ENCODE peak calls at places on chromosome 21, in seven cellular contexts. K is hepatocyte, G is MM.1S, U is HCT116, D is GM23248, P is IMR-90, L is K562. Y is an unnamed sample. For H4K20me1, the result is how much of the 10 kb centered on the place peaks cover.

GRCh38 chr21:22120616-22121266 is 1122.5 kb downstream of the NCAM2 start:
- DNase-seq in G (no peak), D (peak), P (no peak), U (no peak), L (no peak), K (peak), Y (peak)

GRCh38 chr21:26965567-26966359 is 1.1 kb downstream of the ADAMTS5 start:
- DNase-seq in D (peak), U (no peak), G (no peak), K (peak), P (peak), L (no peak), Y (no peak)

GRCh38 chr21:14755086-14755485 is 209.0 kb upstream of the SAMSN1 start:
- DNase-seq in K (no peak), U (no peak), D (no peak), P (no peak), L (no peak), G (no peak), Y (no peak)

GRCh38 chr21:14259669-14260458 is 43.9 kb downstream of the RBM11 start:
- DNase-seq in P (peak), U (peak), G (peak), L (peak), D (peak), K (peak), Y (peak)

GRCh38 chr21:25171438-25171837 is 435.8 kb downstream of the MRPL39 start:
- DNase-seq in K (no peak), G (no peak), L (no peak), D (peak), U (no peak), P (peak), Y (peak)

GRCh38 chr21:27787046-27787445 is 820.2 kb upstream of the ADAMTS5 start:
- DNase-seq in G (no peak), K (peak), L (no peak), U (no peak), P (peak), D (peak), Y (peak)

GRCh38 chr21:36839123-36839522 is 127.3 kb downstream of the HLCS start:
- DNase-seq in U (no peak), D (peak), G (no peak), L (no peak), K (no peak), P (peak), Y (no peak)

GRCh38 chr21:38284221-38284620 is 27.4 kb downstream of the KCNJ15 start:
- DNase-seq in D (no peak), G (no peak), P (no peak), U (no peak), K (no peak), L (no peak), Y (no peak)

GRCh38 chr21:33859373-33860102 is 56.1 kb downstream of the ATP5PO start:
- DNase-seq in U (no peak), G (no peak), D (no peak), K (no peak), L (no peak), P (no peak), Y (no peak)

GRCh38 chr21:37783016-37783415 is 133.2 kb downstream of the KCNJ6 start:
- DNase-seq in P (peak), G (no peak), K (no peak), L (no peak), U (no peak), D (peak), Y (no peak)

GRCh38 chr21:33112670-33113596 is 43.0 kb downstream of the OLIG1 start:
- DNase-seq in L (no peak), P (no peak), D (no peak), K (no peak), U (no peak), G (no peak), Y (no peak)

GRCh38 chr21:25307489-25307888 is 299.8 kb downstream of the MRPL39 start:
- DNase-seq in D (peak), L (no peak), U (no peak), G (no peak), P (peak), K (no peak), Y (peak)

GRCh38 chr21:17775431-17776126 is 43.6 kb downstream of the C21orf91 start:
- DNase-seq in D (no peak), K (no peak), P (no peak), G (no peak), U (no peak), L (no peak), Y (no peak)

GRCh38 chr21:21003701-21004100 is 5.5 kb downstream of the NCAM2 start:
- DNase-seq in L (peak), U (peak), G (peak), D (peak), K (peak), P (peak), Y (peak)

GRCh38 chr21:25297117-25297516 is 310.2 kb downstream of the MRPL39 start:
- DNase-seq in K (no peak), L (no peak), G (no peak), U (no peak), P (no peak), D (no peak), Y (no peak)

GRCh38 chr21:21439761-21440160 is 441.6 kb downstream of the NCAM2 start:
- DNase-seq in P (peak), D (no peak), G (no peak), L (no peak), U (no peak), K (no peak), Y (peak)

GRCh38 chr21:15468368-15468767 is 261.4 kb upstream of the USP25 start:
- DNase-seq in P (no peak), D (no peak), G (no peak), L (no peak), U (no peak), K (no peak), Y (no peak)

GRCh38 chr21:15289246-15289645 is 224.4 kb upstream of the NRIP1 start:
- DNase-seq in G (no peak), P (no peak), K (no peak), L (no peak), U (no peak), D (no peak), Y (no peak)

GRCh38 chr21:17612565-17613241 is at the start of gene BTG3:
- DNase-seq in K (peak), L (peak), P (peak), U (peak), G (peak), D (peak), Y (peak)

GRCh38 chr21:33219300-33219699 is 10.4 kb upstream of the IFNAR2 start:
- DNase-seq in P (no peak), U (no peak), K (no peak), D (no peak), L (no peak), G (no peak), Y (no peak)

GRCh38 chr21:36909901-36910561 is 56.4 kb downstream of the HLCS start:
- DNase-seq in K (peak), U (peak), P (peak), G (no peak), L (no peak), D (peak), Y (peak)

GRCh38 chr21:17495680-17496079 is 17.2 kb upstream of the CXADR start:
- DNase-seq in K (no peak), G (no peak), D (no peak), L (no peak), P (no peak), U (no peak), Y (no peak)

GRCh38 chr21:28960245-28960644 is 32.4 kb downstream of the LTN1 start:
- DNase-seq in L (no peak), K (no peak), U (no peak), P (no peak), G (no peak), D (no peak), Y (no peak)

GRCh38 chr21:28396421-28396820 is 596.3 kb downstream of the LTN1 start:
- DNase-seq in U (no peak), K (no peak), G (no peak), P (no peak), L (no peak), D (no peak), Y (no peak)

DNA sequence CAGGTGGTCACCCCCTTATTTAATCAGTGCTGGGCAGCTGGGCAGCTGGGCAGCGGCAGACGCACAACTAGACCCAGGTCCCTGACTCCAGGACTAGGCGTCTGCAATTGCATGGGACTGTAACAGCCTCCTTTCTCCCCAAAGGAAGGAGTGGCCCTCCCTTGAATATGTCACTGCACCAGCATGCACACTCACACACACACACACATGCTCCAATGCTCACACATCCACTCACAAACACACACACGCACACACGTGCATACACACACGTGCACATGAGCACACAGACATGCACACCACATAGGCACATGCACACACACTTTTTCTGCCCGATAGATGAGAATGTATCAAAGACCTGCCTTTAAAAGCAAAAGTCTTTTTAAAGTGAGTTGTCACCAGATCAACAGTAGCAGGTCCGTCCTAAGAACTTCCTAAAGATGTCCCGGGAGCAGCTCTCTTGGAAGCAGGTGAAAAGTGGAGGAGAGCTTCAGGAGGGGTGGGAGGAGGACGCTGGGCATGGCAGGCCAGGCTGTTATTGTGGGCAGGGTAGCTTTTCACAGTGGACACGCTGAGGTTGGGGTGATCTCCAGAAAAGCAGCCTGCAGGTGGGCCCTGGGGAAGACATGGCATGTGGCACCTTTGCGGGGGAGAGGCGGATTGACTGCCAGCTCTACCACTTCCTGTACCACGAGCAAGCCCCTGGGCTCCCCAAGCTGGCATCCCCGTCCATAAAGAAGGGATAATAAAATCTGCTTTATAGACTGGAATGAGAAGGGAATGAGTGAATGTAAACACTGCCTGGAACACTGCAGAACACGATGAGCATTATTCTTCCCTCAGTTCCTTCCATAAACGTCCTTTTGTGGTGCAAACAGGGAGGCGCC is 1.7 kb downstream of the PDE9A start:
- DNase-seq in P (no peak), D (no peak), U (no peak), K (no peak), L (no peak), G (no peak), Y (no peak)
- H4K20me1 ChIP-seq in P (under half), D (under half), U (under half), K (under half), L (under half), G (under half), Y (under half)

DNA sequence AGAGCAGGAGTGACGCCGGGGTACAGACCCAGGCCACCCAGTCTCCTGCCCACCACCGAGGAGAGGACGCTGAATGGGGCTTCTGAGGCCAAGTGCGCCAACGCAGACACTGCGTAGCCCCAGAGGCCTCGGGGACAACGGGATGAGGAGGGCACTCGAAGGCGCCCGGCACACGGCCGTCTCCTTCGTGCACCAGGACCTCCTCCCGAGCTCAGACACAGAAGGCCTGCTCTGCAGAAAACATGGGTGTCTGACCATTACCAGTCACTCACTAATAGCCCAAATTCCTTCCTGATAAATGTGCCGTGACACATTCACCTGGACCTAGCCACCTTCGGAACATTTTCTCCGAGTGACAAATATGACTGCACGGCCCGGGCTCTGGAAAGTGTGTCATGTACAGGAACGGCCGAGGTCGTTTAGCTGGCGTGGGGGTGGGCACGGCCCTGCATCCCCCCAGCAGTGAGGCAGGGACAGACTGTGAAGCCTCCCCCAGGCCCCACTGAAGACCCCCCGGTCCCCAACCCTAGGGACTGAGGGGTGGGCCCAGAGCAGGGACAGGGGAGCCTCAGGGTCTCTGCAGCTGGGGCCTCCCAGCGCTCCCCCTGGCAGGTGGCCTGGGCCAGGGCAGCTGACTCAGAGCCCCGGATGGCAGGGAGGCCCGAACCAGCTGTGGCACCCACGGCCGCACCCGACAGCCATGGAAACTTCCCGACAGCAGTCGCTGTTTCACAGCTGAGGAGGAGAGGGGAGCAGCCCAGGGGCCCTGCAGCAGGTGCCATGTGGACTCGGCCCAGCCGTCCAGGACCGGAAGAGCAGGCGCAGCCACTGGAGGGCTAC is 16.7 kb upstream of the COL6A2 start:
- DNase-seq in P (no peak), U (no peak), L (no peak), G (no peak), D (peak), K (peak), Y (peak)
- H4K20me1 ChIP-seq in P (under half), U (under half), L (under half), G (under half), D (under half), K (under half), Y (under half)

GRCh38 chr21:42239556-42239955 is 20.6 kb downstream of the ABCG1 start:
- DNase-seq in P (no peak), L (no peak), G (no peak), D (no peak), U (no peak), K (no peak), Y (no peak)

GRCh38 chr21:42242611-42243010 is 23.7 kb downstream of the ABCG1 start:
- DNase-seq in L (no peak), U (no peak), G (no peak), P (no peak), K (no peak), D (no peak), Y (no peak)

GRCh38 chr21:42237577-42237976 is 18.6 kb downstream of the ABCG1 start:
- DNase-seq in K (no peak), G (no peak), D (no peak), L (no peak), P (no peak), U (no peak), Y (no peak)

GRCh38 chr21:42238185-42238934 is 19.4 kb downstream of the ABCG1 start:
- DNase-seq in K (no peak), L (no peak), P (no peak), D (no peak), G (no peak), U (no peak), Y (no peak)

DNA sequence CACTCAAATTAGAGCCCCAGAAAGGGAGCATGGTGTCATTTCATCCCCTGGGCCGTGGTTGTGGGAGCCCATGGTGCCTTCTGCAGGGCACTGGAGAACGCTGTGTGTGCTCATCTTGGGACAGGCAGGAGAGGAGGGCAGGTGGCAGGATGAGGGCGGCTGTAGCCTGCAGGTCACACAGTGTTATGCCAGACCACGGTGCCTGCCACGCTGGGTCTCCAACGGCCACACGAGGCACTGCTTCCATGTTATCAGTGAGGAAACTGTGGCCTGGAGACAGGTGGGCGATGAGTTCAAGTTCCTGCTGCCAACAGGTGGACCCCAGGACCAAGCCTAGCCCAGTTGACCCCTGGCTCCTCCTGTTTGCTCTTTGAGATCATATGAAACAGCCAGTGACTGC is 21.0 kb downstream of the ABCG1 start:
- DNase-seq in G (no peak), D (no peak), U (no peak), K (no peak), P (no peak), L (no peak), Y (no peak)
- H4K20me1 ChIP-seq in G (under half), D (under half), U (under half), K (under half), P (under half), L (under half), Y (under half)

GRCh38 chr21:31711326-31711725 is 20.6 kb downstream of the SCAF4 start:
- DNase-seq in K (no peak), D (no peak), G (no peak), U (no peak), P (no peak), L (no peak), Y (no peak)
- H4K20me1 ChIP-seq in K (half or more), D (under half), G (half or more), U (under half), P (half or more), L (under half), Y (half or more)

DNA sequence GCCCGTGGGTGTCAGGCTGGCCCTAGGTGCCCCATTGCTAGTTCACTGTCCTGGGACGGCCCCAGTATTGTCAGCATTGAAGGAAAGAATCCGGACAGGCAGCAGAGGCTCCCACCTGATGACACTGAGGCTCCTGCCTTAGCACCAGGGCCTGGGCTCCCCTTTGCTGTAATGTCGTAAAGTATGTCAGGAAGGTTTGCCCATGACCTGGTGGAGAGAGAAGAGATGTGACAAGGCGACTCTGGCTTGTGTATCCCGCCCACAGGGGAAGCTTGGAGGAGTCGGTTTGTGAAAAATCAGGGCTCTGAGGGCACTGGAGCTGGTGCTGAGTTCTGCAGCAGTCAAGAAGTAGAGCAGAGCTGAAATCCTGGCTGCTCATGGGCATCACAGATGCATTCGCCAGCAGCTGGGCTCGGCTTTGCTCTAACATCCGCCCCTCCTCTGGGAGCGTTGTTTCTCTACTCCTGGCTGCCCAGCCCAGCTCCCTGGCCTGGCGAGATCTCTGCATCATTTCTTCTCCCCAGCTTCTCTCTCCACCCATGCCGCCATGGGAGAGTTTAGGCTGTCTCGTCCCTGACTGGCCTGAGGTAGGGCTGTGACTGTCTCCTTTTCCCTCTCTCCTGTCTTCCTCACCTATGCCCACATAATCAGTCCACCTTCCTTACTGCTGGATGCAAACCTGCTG is 74.1 kb downstream of the ADARB1 start:
- DNase-seq in P (no peak), L (no peak), G (no peak), D (no peak), K (no peak), U (no peak), Y (no peak)
- H4K20me1 ChIP-seq in P (half or more), L (under half), G (under half), D (under half), K (under half), U (under half), Y (under half)

GRCh38 chr21:43943512-43944110 is 68.5 kb upstream of the TRAPPC10 start:
- DNase-seq in P (no peak), K (no peak), U (no peak), L (no peak), D (no peak), G (no peak), Y (no peak)

GRCh38 chr21:43942201-43942600 is 69.9 kb upstream of the TRAPPC10 start:
- DNase-seq in K (no peak), D (no peak), G (no peak), P (no peak), L (no peak), U (no peak), Y (no peak)

GRCh38 chr21:43942621-43943020 is 69.5 kb upstream of the TRAPPC10 start:
- DNase-seq in K (no peak), G (no peak), L (no peak), U (no peak), D (no peak), P (no peak), Y (no peak)

GRCh38 chr21:43944181-43944633 is 67.9 kb upstream of the TRAPPC10 start:
- DNase-seq in K (no peak), L (no peak), D (no peak), G (no peak), U (no peak), P (no peak), Y (no peak)

DNA sequence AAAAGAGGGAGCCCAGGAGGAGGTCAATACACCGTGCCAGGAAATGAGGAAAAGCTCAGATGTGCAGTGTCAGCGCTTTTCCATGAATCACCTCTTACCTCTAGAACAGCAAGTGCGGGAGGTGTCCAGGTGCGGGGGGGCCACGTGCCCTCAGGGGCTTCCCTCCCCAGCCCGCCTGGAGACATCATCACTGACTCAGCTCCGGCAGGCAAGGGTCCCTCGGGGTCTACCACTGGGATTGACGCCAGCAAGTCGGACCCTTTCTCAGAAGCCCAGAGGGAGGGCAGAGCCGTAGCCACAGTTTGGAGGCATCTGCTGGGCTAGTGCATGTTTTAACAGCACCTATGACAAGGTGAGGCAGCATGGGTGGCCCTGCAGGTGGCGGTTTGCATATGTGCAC is 67.4 kb upstream of the TRAPPC10 start:
- DNase-seq in D (no peak), P (no peak), L (no peak), G (no peak), K (no peak), U (no peak), Y (no peak)
- H4K20me1 ChIP-seq in D (under half), P (under half), L (under half), G (under half), K (under half), U (under half), Y (under half)

Y was measured in PC-3.